ENCODE peak calls at places on chromosomes 2 and 18, in four cellular contexts. V, Q, J and O are unnamed samples.

GRCh38 chr2:26590439-26590838 is 50.7 kb downstream of the CIB4 start:
- DNase-seq in V (no peak), Q (no peak), J (no peak), O (no peak)

GRCh38 chr2:227228061-227228667 is 63.7 kb downstream of the COL4A3 start:
- DNase-seq in V (no peak), Q (peak; percentile 77), J (peak; percentile 76), O (no peak)

GRCh38 chr2:190069936-190070696 is 7.6 kb upstream of the MSTN start:
- DNase-seq in V (no peak), Q (peak; percentile 77), J (peak; percentile 6), O (no peak)

GRCh38 chr18:26206488-26206887 is 19.8 kb upstream of the TAF4B start:
- DNase-seq in V (no peak), Q (no peak), J (no peak), O (no peak)

GRCh38 chr2:101205521-101205998 is 47.1 kb upstream of the CNOT11 start:
- DNase-seq in V (peak; percentile 49), Q (peak; percentile 92), J (peak; percentile 49), O (no peak)

GRCh38 chr2:71935291-71935848 is 212.3 kb downstream of the CYP26B1 start:
- DNase-seq in V (peak; percentile 78), Q (peak; percentile 98), J (no peak), O (peak; percentile 81)

GRCh38 chr2:71748227-71748626 is 294.9 kb downstream of the DYSF start:
- DNase-seq in V (no peak), Q (peak; percentile 66), J (peak; percentile 72), O (no peak)

GRCh38 chr2:221549143-221549542 is 23.0 kb downstream of the EPHA4 start:
- DNase-seq in V (no peak), Q (no peak), J (no peak), O (no peak)

GRCh38 chr2:54456526-54457325 is 599 bp downstream of the SPTBN1 start:
- DNase-seq in V (peak; percentile 46), Q (peak; percentile 71), J (peak; percentile 58), O (peak; percentile 69)

GRCh38 chr2:109213646-109214417 is 84.8 kb downstream of the SH3RF3 start:
- DNase-seq in V (no peak), Q (peak; percentile 86), J (peak; percentile 91), O (no peak)

GRCh38 chr2:159744363-159744762 is 32.1 kb downstream of the MARCHF7 start:
- DNase-seq in V (no peak), Q (no peak), J (no peak), O (no peak)

GRCh38 chr2:10164611-10165010 is 42.1 kb downstream of the RRM2 start:
- DNase-seq in V (no peak), Q (no peak), J (no peak), O (no peak)

GRCh38 chr18:79784071-79784913 is 13.4 kb upstream of the KCNG2 start:
- DNase-seq in V (no peak), Q (no peak), J (no peak), O (no peak)

GRCh38 chr2:73939419-73939818 is 12.7 kb downstream of the DGUOK start:
- DNase-seq in V (no peak), Q (peak; percentile 80), J (no peak), O (no peak)

GRCh38 chr18:58942486-58942885 is 77.8 kb downstream of the ZNF532 start:
- DNase-seq in V (no peak), Q (no peak), J (no peak), O (no peak)

GRCh38 chr2:240930631-240931318 is 24.6 kb downstream of the CROCC2 start:
- DNase-seq in V (peak; percentile 8), Q (no peak), J (no peak), O (peak; percentile 53)

GRCh38 chr2:27873091-27873490 is 17.1 kb downstream of the RBKS start:
- DNase-seq in V (no peak), Q (no peak), J (no peak), O (no peak)

GRCh38 chr2:28377201-28377816 is 15.3 kb upstream of the FOSL2 start:
- DNase-seq in V (no peak), Q (no peak), J (no peak), O (no peak)

GRCh38 chr2:233448565-233448964 is 94.3 kb downstream of the DGKD start:
- DNase-seq in V (peak; percentile 11), Q (peak; percentile 8), J (no peak), O (peak; percentile 47)

GRCh38 chr18:74430231-74430630 is 26.9 kb downstream of the DIPK1C start:
- DNase-seq in V (no peak), Q (no peak), J (no peak), O (no peak)

GRCh38 chr2:100799701-100800100 is 20.2 kb upstream of the NPAS2 start:
- DNase-seq in V (no peak), Q (no peak), J (no peak), O (no peak)

GRCh38 chr2:133026536-133027177 is 356.7 kb upstream of the LYPD1 start:
- DNase-seq in V (no peak), Q (peak; percentile 1), J (no peak), O (no peak)

GRCh38 chr2:133025004-133025403 is 355.0 kb upstream of the LYPD1 start:
- DNase-seq in V (no peak), Q (no peak), J (no peak), O (no peak)
- H3K9me3 ChIP-seq in V (no peaks in the 10 kb centered on the region), Q (no peaks in the 10 kb centered on the region), J (no peaks in the 10 kb centered on the region), O (no peaks in the 10 kb centered on the region)

DNA sequence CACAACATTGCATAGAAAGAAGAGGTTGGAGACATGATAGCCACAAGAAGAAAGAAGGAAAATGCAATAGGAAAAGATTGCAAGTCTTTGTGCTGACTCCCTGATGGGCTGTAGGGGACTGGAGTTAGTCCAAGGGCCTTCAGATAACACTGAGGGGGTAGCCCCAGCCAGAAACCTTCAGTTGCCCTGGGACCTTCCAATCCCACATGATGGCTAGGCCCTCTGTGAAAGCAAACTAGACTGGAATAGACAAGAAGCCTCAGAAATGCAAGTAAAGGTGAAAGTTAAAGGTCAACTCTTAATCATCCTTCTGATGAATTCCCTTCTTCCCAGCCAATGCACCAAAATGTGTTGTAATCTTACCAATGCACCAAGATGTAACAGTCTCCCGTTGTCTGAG is 19.2 kb downstream of the CMPK2 start:
- DNase-seq in V (no peak), Q (no peak), J (no peak), O (no peak)
- H3K9me3 ChIP-seq in V (peaks cover 49% of the 10 kb centered on the region), Q (no peaks in the 10 kb centered on the region), J (peaks cover 28% of the 10 kb centered on the region), O (peaks cover 51% of the 10 kb centered on the region)

GRCh38 chr2:229179598-229179997 is 91.5 kb downstream of the PID1 start:
- DNase-seq in V (no peak), Q (no peak), J (no peak), O (no peak)
- H3K9me3 ChIP-seq in V (no peaks in the 10 kb centered on the region), Q (no peaks in the 10 kb centered on the region), J (no peaks in the 10 kb centered on the region), O (no peaks in the 10 kb centered on the region)

GRCh38 chr2:176121377-176122111 is 975 bp upstream of the HOXD9 start:
- DNase-seq in V (peak; percentile 24), Q (no peak), J (no peak), O (no peak)
- H3K9me3 ChIP-seq in V (no peaks in the 10 kb centered on the region), Q (no peaks in the 10 kb centered on the region), J (no peaks in the 10 kb centered on the region), O (no peaks in the 10 kb centered on the region)

GRCh38 chr2:3288455-3289163 is 89.0 kb downstream of the EIPR1 start:
- DNase-seq in V (no peak), Q (no peak), J (no peak), O (no peak)

GRCh38 chr2:3287896-3288295 is 89.7 kb downstream of the EIPR1 start:
- DNase-seq in V (no peak), Q (no peak), J (no peak), O (peak; percentile 67)

GRCh38 chr2:3283206-3283605 is 94.4 kb downstream of the EIPR1 start:
- DNase-seq in V (no peak), Q (no peak), J (no peak), O (no peak)

GRCh38 chr2:3284657-3285630 is 92.7 kb downstream of the EIPR1 start:
- DNase-seq in V (no peak), Q (no peak), J (no peak), O (no peak)

DNA sequence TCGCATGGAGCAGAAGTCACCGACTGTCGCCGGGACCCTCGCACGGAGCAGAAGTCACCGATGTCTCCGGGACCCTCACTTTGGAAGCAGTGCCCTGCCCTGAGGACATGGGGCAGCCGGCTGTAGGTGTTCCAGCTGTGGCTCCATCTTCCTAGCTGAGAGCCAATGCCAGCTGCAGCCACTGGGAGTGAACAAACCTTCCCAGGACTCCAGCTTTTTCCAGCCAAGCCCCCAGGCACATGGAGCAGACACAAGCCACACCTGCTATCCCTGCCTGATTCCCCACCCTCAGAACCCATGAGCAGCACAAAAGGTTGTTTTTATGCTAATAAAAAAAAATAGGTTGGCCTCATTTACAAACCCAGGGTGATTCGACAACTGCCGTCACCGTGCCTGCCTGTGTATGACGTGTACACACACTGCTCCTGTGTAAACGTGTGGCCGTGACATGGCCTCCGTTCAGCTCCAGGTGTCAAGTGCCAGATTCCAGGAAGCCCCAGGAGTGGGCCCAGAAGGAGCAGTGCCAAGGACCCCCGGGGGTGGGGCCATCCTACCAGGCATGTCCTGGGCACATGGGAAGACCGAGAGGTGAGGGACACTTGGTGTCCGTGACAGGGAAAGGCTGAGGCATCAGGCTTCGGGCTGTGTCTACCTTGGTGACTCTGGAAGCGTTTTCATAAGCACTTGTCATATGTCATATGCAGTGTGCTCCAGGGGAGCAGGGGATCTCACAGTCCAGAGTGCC is 91.5 kb downstream of the EIPR1 start:
- DNase-seq in V (no peak), Q (no peak), J (no peak), O (peak; percentile 62)
- H3K9me3 ChIP-seq in V (no peaks in the 10 kb centered on the region), Q (no peaks in the 10 kb centered on the region), J (no peaks in the 10 kb centered on the region), O (no peaks in the 10 kb centered on the region)

GRCh38 chr18:13915973-13916372 is 637 bp upstream of the MC2R start:
- DNase-seq in V (no peak), Q (no peak), J (no peak), O (no peak)

GRCh38 chr18:13915391-13915790 is at the start of gene MC2R:
- DNase-seq in V (no peak), Q (no peak), J (no peak), O (no peak)

GRCh38 chr18:13916559-13916958 is 1.2 kb upstream of the MC2R start:
- DNase-seq in V (no peak), Q (no peak), J (no peak), O (no peak)

GRCh38 chr18:13918898-13919297 is 3.6 kb upstream of the MC2R start:
- DNase-seq in V (no peak), Q (no peak), J (no peak), O (no peak)

DNA sequence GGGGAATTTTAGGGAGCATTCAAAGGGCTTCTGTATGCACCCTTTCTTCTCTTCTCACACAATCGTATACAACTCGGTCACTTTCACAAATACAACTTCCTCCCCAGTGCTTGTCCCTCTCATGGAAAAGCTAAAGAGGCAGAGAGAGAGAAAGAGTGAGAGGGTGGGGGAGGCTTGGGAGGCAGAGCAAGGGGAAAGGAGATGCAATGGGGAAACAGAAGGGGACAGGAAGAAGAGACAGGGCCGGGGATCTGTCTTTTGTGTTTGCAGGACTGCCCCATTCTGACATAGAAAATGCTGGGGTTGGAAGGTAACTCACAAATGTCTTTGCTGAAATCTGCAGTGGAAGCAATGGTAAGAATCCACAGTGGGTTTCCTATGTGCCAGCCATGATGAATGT is 2.1 kb upstream of the MC2R start:
- DNase-seq in V (no peak), Q (no peak), J (no peak), O (no peak)
- H3K9me3 ChIP-seq in V (no peaks in the 10 kb centered on the region), Q (no peaks in the 10 kb centered on the region), J (no peaks in the 10 kb centered on the region), O (no peaks in the 10 kb centered on the region)

DNA sequence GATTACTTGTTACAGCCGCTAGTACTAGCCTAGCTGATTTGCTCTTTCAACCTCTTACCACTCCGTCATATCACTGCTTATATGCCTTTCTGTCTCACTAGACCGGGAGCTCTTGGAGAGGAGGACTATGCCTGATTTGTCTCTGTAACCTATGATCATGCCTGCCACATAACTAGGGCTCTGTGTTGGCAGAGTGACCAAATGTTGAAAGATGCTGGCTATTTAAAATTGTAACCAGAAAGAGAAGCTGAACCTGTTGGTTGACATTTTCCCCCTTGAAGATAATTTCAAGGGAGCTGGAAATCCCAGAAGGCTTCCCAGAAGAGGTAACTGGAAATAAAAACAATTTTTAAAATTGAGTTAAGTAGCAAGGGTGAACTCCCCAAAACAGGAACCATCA is 124.1 kb upstream of the MYCN start:
- DNase-seq in V (no peak), Q (no peak), J (no peak), O (no peak)
- H3K9me3 ChIP-seq in V (no peaks in the 10 kb centered on the region), Q (no peaks in the 10 kb centered on the region), J (no peaks in the 10 kb centered on the region), O (no peaks in the 10 kb centered on the region)